ENCODE peak calls at places on chromosomes 7 and 10, in four cellular contexts. P is HCT116, H is GM12878, N is H1. Q is an unnamed sample. For H3K79me2, the result is how much of the 10 kb centered on the place peaks cover.

GRCh38 chr7:105454058-105454739 is 65.5 kb upstream of the SRPK2 start:
- DNase-seq in P (no peak), H (no peak), N (no peak), Q (no peak)

GRCh38 chr10:95242581-95243317 is 48.1 kb downstream of the PDLIM1 start:
- DNase-seq in N (no peak), P (no peak), H (no peak), Q (peak)

GRCh38 chr10:29448125-29448524 is 159.3 kb downstream of the LYZL1 start:
- DNase-seq in P (no peak), H (no peak), N (no peak), Q (no peak)

GRCh38 chr10:88525371-88526079 is 57.6 kb downstream of the RNLS start:
- DNase-seq in H (no peak), P (peak), N (no peak), Q (no peak)

GRCh38 chr7:23335621-23336020 is 36.5 kb downstream of the MALSU1 start:
- DNase-seq in P (no peak), N (no peak), H (no peak), Q (no peak)

GRCh38 chr10:90652519-90652918 is 205.3 kb downstream of the HTR7 start:
- DNase-seq in H (no peak), N (no peak), P (peak), Q (no peak)

GRCh38 chr10:31707578-31708411 is 220.8 kb downstream of the ARHGAP12 start:
- DNase-seq in P (no peak), N (no peak), H (peak), Q (no peak)

GRCh38 chr7:114481995-114482394 is 67.4 kb downstream of the FOXP2 start:
- DNase-seq in P (no peak), H (no peak), N (no peak), Q (no peak)

GRCh38 chr7:122217125-122217524 is 73.1 kb upstream of the AASS start:
- DNase-seq in N (no peak), H (no peak), P (no peak), Q (no peak)

GRCh38 chr7:37346761-37347160 is 101.9 kb downstream of the ELMO1 start:
- DNase-seq in P (no peak), N (no peak), H (no peak), Q (no peak)

GRCh38 chr10:48623607-48624132 is 18.8 kb upstream of the ARHGAP22 start:
- DNase-seq in N (no peak), P (no peak), H (no peak), Q (no peak)

GRCh38 chr10:90138844-90139243 is 437.5 kb downstream of the KIF20B start:
- DNase-seq in N (no peak), H (no peak), P (no peak), Q (no peak)

GRCh38 chr7:3678411-3678810 is 377.4 kb downstream of the SDK1 start:
- DNase-seq in H (no peak), N (no peak), P (no peak), Q (no peak)

GRCh38 chr7:149604521-149604920 is 106.9 kb upstream of the ZNF746 start:
- DNase-seq in P (no peak), H (no peak), N (no peak), Q (no peak)

GRCh38 chr10:12729885-12730284 is 271.6 kb downstream of the CCDC3 start:
- DNase-seq in N (peak), P (no peak), H (no peak), Q (peak)

GRCh38 chr7:105198223-105198622 is 184.2 kb downstream of the KMT2E start:
- DNase-seq in H (no peak), N (no peak), P (no peak), Q (no peak)

GRCh38 chr7:38451840-38452239 is 178.4 kb upstream of the TARP start:
- DNase-seq in N (no peak), H (no peak), P (peak), Q (peak)

GRCh38 chr7:31336202-31337035 is 4.1 kb downstream of the NEUROD6 start:
- DNase-seq in H (no peak), N (no peak), P (no peak), Q (peak)

DNA sequence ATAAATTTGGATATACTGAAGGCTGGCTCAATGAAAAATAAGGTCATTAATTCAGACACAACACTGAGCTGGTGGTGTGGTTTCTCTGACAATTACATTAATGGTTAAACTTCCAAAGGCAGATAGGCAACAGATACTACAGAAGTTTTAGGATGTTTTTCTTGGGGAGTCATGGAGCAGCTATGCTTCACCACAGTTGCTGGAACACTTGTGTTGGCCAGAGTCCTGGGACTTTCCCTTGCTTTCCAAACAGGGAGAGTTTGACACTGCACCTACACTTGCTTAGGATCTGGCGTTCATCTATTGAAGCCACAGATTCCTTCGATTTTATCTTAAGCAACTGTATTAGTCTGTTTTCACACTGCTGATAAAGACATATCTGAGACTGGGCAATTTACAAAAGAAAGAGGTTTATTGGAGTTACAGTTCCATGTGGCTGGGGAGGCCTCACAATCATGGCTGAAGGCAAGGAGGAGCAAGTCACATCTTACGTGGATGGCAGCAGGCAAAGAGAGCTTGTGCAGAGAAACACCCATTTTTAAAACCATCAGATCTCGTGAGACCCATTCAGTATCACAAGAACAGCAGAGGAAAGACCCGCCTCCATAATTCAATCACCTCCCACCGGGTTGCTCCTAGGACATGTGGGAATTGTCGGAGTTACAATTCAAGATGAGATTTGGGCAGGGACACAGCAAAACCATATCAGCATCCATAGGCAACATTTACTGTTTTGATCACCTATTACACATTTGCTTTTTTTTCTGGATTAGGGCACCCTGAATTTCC is 27.8 kb upstream of the TMEM178B start:
- DNase-seq in P (no peak), H (no peak), N (no peak), Q (no peak)
- TF ChIP-seq RAD21 in P (no peak), H (no peak), N (no peak), Q (no peak)

DNA sequence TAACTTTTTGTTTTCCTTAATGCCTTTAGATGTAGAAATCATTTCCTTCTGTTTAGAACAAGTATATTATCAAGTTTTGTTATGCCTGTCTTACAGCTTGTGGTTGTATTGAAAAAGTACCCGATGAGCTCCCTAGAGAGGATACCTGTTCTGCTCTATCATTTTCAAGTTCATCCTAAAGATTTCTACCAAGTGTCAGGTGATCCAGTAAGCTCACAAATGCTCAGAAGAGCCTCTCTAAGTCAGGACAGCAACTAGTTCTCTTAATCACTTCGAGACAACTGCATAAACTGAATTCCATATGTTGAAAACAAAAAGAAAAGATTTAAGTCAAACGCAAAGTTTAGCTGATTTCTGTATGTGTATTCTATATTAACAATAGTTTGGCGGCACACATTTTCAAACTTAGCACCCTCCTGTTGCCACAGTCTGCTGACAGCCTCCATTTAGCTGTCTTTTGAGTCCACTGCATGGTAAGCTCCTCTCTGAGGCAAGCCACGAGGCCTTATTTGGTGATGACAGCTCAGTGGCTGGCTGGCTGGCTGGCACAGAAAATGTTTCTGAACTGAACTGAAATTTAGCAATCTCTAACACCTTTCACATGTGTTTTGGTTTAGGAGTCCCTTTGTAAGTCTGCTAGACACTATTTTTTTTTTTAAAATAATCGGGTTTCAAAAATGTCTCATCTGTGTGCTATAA is 59.4 kb downstream of the SEMA3C start:
- DNase-seq in N (no peak), P (no peak), H (no peak), Q (no peak)
- H3K79me2 ChIP-seq in N (under half), P (under half), H (under half), Q (under half)

GRCh38 chr10:132677905-132678298 is 108.0 kb downstream of the NKX6-2 start:
- DNase-seq in H (no peak), P (no peak), N (no peak), Q (no peak)
- TF ChIP-seq RAD21 in H (no peak), P (no peak), N (no peak), Q (no peak)

GRCh38 chr7:77606561-77606960 is 69.5 kb downstream of the PTPN12 start:
- DNase-seq in P (no peak), H (no peak), N (no peak), Q (no peak)
- H3K79me2 ChIP-seq in P (under half), H (under half), N (under half), Q (under half)

GRCh38 chr7:67470256-67470751 is 473.7 kb downstream of the TYW1 start:
- DNase-seq in P (no peak), H (no peak), N (no peak), Q (no peak)
- TF ChIP-seq RAD21 in P (no peak), H (no peak), N (no peak), Q (no peak)